ENCODE peak calls at places on chromosomes 5 and 9, in nine cellular contexts. One of them, this sample, is unnamed.

GRCh38 chr5:71836084-71836483 is 117.0 kb downstream of the CARTPT start:
- DNase-seq in head of caudate nucleus: no peak
- DNase-seq in H54: no peak
- DNase-seq in SIG-M5: no peak
- DNase-seq in T follicular helper cell: no peak
- DNase-seq in NCI-H2107: no peak
- DNase-seq in GM10248: no peak
- DNase-seq in activated T-cell treated with anti-CD3 and anti-CD28 coated beads for 4 hours: no peak
- DNase-seq in substantia nigra: no peak
- DNase-seq in this sample: no peak

GRCh38 chr5:169545762-169546161 is 37.8 kb upstream of the SPDL1 start:
- DNase-seq in head of caudate nucleus: no peak
- DNase-seq in H54: peak; percentile 9
- DNase-seq in SIG-M5: no peak
- DNase-seq in T follicular helper cell: no peak
- DNase-seq in NCI-H2107: no peak
- DNase-seq in GM10248: no peak
- DNase-seq in activated T-cell treated with anti-CD3 and anti-CD28 coated beads for 4 hours: no peak
- DNase-seq in substantia nigra: no peak
- DNase-seq in this sample: no peak

GRCh38 chr5:73300520-73301207 is 127.7 kb downstream of the TMEM174 start:
- DNase-seq in head of caudate nucleus: no peak
- DNase-seq in H54: no peak
- DNase-seq in SIG-M5: no peak
- DNase-seq in T follicular helper cell: no peak
- DNase-seq in NCI-H2107: no peak
- DNase-seq in GM10248: no peak
- DNase-seq in activated T-cell treated with anti-CD3 and anti-CD28 coated beads for 4 hours: no peak
- DNase-seq in substantia nigra: no peak
- DNase-seq in this sample: no peak

GRCh38 chr9:109253637-109254284 is 67.1 kb downstream of the EPB41L4B start:
- DNase-seq in head of caudate nucleus: peak; percentile 25
- DNase-seq in H54: peak; percentile 87
- DNase-seq in SIG-M5: no peak
- DNase-seq in T follicular helper cell: no peak
- DNase-seq in NCI-H2107: no peak
- DNase-seq in GM10248: no peak
- DNase-seq in activated T-cell treated with anti-CD3 and anti-CD28 coated beads for 4 hours: no peak
- DNase-seq in substantia nigra: no peak
- DNase-seq in this sample: no peak

GRCh38 chr9:21558627-21559401 is 76.7 kb upstream of the IFNE start:
- DNase-seq in head of caudate nucleus: no peak
- DNase-seq in H54: no peak
- DNase-seq in SIG-M5: no peak
- DNase-seq in T follicular helper cell: no peak
- DNase-seq in NCI-H2107: no peak
- DNase-seq in GM10248: no peak
- DNase-seq in activated T-cell treated with anti-CD3 and anti-CD28 coated beads for 4 hours: no peak
- DNase-seq in substantia nigra: no peak
- DNase-seq in this sample: no peak

GRCh38 chr9:706606-707451 is 134.7 kb upstream of the DMRT1 start:
- DNase-seq in head of caudate nucleus: peak; percentile 70
- DNase-seq in H54: peak; percentile 41
- DNase-seq in SIG-M5: no peak
- DNase-seq in T follicular helper cell: no peak
- DNase-seq in NCI-H2107: no peak
- DNase-seq in GM10248: peak; percentile 41
- DNase-seq in activated T-cell treated with anti-CD3 and anti-CD28 coated beads for 4 hours: peak; percentile 4
- DNase-seq in substantia nigra: peak; percentile 55
- DNase-seq in this sample: no peak

GRCh38 chr5:39256472-39256871 is 37.1 kb upstream of the FYB1 start:
- DNase-seq in head of caudate nucleus: no peak
- DNase-seq in H54: peak; percentile 48
- DNase-seq in SIG-M5: no peak
- DNase-seq in T follicular helper cell: no peak
- DNase-seq in NCI-H2107: no peak
- DNase-seq in GM10248: peak; percentile 20
- DNase-seq in activated T-cell treated with anti-CD3 and anti-CD28 coated beads for 4 hours: no peak
- DNase-seq in substantia nigra: no peak
- DNase-seq in this sample: no peak

GRCh38 chr9:16824545-16825041 is 45.9 kb downstream of the BNC2 start:
- DNase-seq in head of caudate nucleus: no peak
- DNase-seq in H54: no peak
- DNase-seq in SIG-M5: no peak
- DNase-seq in T follicular helper cell: no peak
- DNase-seq in NCI-H2107: no peak
- DNase-seq in GM10248: no peak
- DNase-seq in activated T-cell treated with anti-CD3 and anti-CD28 coated beads for 4 hours: no peak
- DNase-seq in substantia nigra: no peak
- DNase-seq in this sample: no peak

GRCh38 chr5:320524-321232 is 836 bp upstream of the AHRR start:
- DNase-seq in head of caudate nucleus: no peak
- DNase-seq in H54: no peak
- DNase-seq in SIG-M5: no peak
- DNase-seq in T follicular helper cell: no peak
- DNase-seq in NCI-H2107: no peak
- DNase-seq in GM10248: peak; percentile 18
- DNase-seq in activated T-cell treated with anti-CD3 and anti-CD28 coated beads for 4 hours: no peak
- DNase-seq in substantia nigra: no peak
- DNase-seq in this sample: peak; percentile 70

GRCh38 chr9:2385746-2386145 is 235.8 kb upstream of the VLDLR start:
- DNase-seq in head of caudate nucleus: no peak
- DNase-seq in H54: no peak
- DNase-seq in SIG-M5: no peak
- DNase-seq in T follicular helper cell: no peak
- DNase-seq in NCI-H2107: no peak
- DNase-seq in GM10248: no peak
- DNase-seq in activated T-cell treated with anti-CD3 and anti-CD28 coated beads for 4 hours: no peak
- DNase-seq in substantia nigra: no peak
- DNase-seq in this sample: no peak

GRCh38 chr5:149581931-149582768 is 852 bp downstream of the ARHGEF37 start:
- DNase-seq in head of caudate nucleus: peak; percentile 13
- DNase-seq in H54: no peak
- DNase-seq in SIG-M5: no peak
- DNase-seq in T follicular helper cell: no peak
- DNase-seq in NCI-H2107: no peak
- DNase-seq in GM10248: no peak
- DNase-seq in activated T-cell treated with anti-CD3 and anti-CD28 coated beads for 4 hours: no peak
- DNase-seq in substantia nigra: no peak
- DNase-seq in this sample: no peak

GRCh38 chr9:135584934-135585333 is 23.4 kb downstream of the PAEP start:
- DNase-seq in head of caudate nucleus: no peak
- DNase-seq in H54: peak; percentile 59
- DNase-seq in SIG-M5: no peak
- DNase-seq in T follicular helper cell: no peak
- DNase-seq in NCI-H2107: no peak
- DNase-seq in GM10248: no peak
- DNase-seq in activated T-cell treated with anti-CD3 and anti-CD28 coated beads for 4 hours: no peak
- DNase-seq in substantia nigra: no peak
- DNase-seq in this sample: no peak

GRCh38 chr9:105858284-105858683 is 163.9 kb downstream of the TMEM38B start:
- DNase-seq in head of caudate nucleus: no peak
- DNase-seq in H54: no peak
- DNase-seq in SIG-M5: no peak
- DNase-seq in T follicular helper cell: no peak
- DNase-seq in NCI-H2107: no peak
- DNase-seq in GM10248: no peak
- DNase-seq in activated T-cell treated with anti-CD3 and anti-CD28 coated beads for 4 hours: no peak
- DNase-seq in substantia nigra: no peak
- DNase-seq in this sample: no peak

GRCh38 chr9:130110166-130110565 is 56.5 kb downstream of the GPR107 start:
- DNase-seq in head of caudate nucleus: no peak
- DNase-seq in H54: no peak
- DNase-seq in SIG-M5: no peak
- DNase-seq in T follicular helper cell: no peak
- DNase-seq in NCI-H2107: no peak
- DNase-seq in GM10248: no peak
- DNase-seq in activated T-cell treated with anti-CD3 and anti-CD28 coated beads for 4 hours: no peak
- DNase-seq in substantia nigra: no peak
- DNase-seq in this sample: no peak

GRCh38 chr9:79706512-79706911 is 134.7 kb downstream of the TLE4 start:
- DNase-seq in head of caudate nucleus: no peak
- DNase-seq in H54: no peak
- DNase-seq in SIG-M5: no peak
- DNase-seq in T follicular helper cell: no peak
- DNase-seq in NCI-H2107: no peak
- DNase-seq in GM10248: no peak
- DNase-seq in activated T-cell treated with anti-CD3 and anti-CD28 coated beads for 4 hours: no peak
- DNase-seq in substantia nigra: no peak
- DNase-seq in this sample: no peak

GRCh38 chr9:105694848-105695581 is 674 bp downstream of the TMEM38B start:
- DNase-seq in head of caudate nucleus: peak; percentile 66
- DNase-seq in H54: peak; percentile 76
- DNase-seq in SIG-M5: peak; percentile 27
- DNase-seq in T follicular helper cell: peak; percentile 19
- DNase-seq in NCI-H2107: peak; percentile 5
- DNase-seq in GM10248: peak; percentile 68
- DNase-seq in activated T-cell treated with anti-CD3 and anti-CD28 coated beads for 4 hours: peak; percentile 31
- DNase-seq in substantia nigra: peak; percentile 54
- DNase-seq in this sample: peak; percentile 64

GRCh38 chr9:124220551-124221451 is 36.9 kb upstream of the NEK6 start:
- DNase-seq in head of caudate nucleus: no peak
- DNase-seq in H54: peak; percentile 71
- DNase-seq in SIG-M5: no peak
- DNase-seq in T follicular helper cell: no peak
- DNase-seq in NCI-H2107: no peak
- DNase-seq in GM10248: no peak
- DNase-seq in activated T-cell treated with anti-CD3 and anti-CD28 coated beads for 4 hours: no peak
- DNase-seq in substantia nigra: peak; percentile 14
- DNase-seq in this sample: no peak

GRCh38 chr9:37787059-37787458 is 2.2 kb upstream of the EXOSC3 start:
- DNase-seq in head of caudate nucleus: no peak
- DNase-seq in H54: no peak
- DNase-seq in SIG-M5: no peak
- DNase-seq in T follicular helper cell: no peak
- DNase-seq in NCI-H2107: no peak
- DNase-seq in GM10248: no peak
- DNase-seq in activated T-cell treated with anti-CD3 and anti-CD28 coated beads for 4 hours: no peak
- DNase-seq in substantia nigra: no peak
- DNase-seq in this sample: no peak

GRCh38 chr9:115018547-115019435 is 88.4 kb upstream of the TNFSF8 start:
- DNase-seq in head of caudate nucleus: no peak
- DNase-seq in H54: no peak
- DNase-seq in SIG-M5: no peak
- DNase-seq in T follicular helper cell: no peak
- DNase-seq in NCI-H2107: no peak
- DNase-seq in GM10248: no peak
- DNase-seq in activated T-cell treated with anti-CD3 and anti-CD28 coated beads for 4 hours: no peak
- DNase-seq in substantia nigra: no peak
- DNase-seq in this sample: no peak

GRCh38 chr9:133557581-133557980 is 23.1 kb downstream of the ADAMTSL2 start:
- DNase-seq in head of caudate nucleus: no peak
- DNase-seq in H54: no peak
- DNase-seq in SIG-M5: no peak
- DNase-seq in T follicular helper cell: no peak
- DNase-seq in NCI-H2107: no peak
- DNase-seq in GM10248: no peak
- DNase-seq in activated T-cell treated with anti-CD3 and anti-CD28 coated beads for 4 hours: no peak
- DNase-seq in substantia nigra: no peak
- DNase-seq in this sample: no peak

GRCh38 chr5:164341056-164341619 is 835.7 kb downstream of the MAT2B start:
- DNase-seq in head of caudate nucleus: no peak
- DNase-seq in H54: no peak
- DNase-seq in SIG-M5: no peak
- DNase-seq in T follicular helper cell: no peak
- DNase-seq in NCI-H2107: no peak
- DNase-seq in GM10248: no peak
- DNase-seq in activated T-cell treated with anti-CD3 and anti-CD28 coated beads for 4 hours: no peak
- DNase-seq in substantia nigra: no peak
- DNase-seq in this sample: no peak

GRCh38 chr5:159240301-159240870 is 22.7 kb upstream of the UBLCP1 start:
- DNase-seq in head of caudate nucleus: no peak
- DNase-seq in H54: peak; percentile 38
- DNase-seq in SIG-M5: no peak
- DNase-seq in T follicular helper cell: no peak
- DNase-seq in NCI-H2107: no peak
- DNase-seq in GM10248: no peak
- DNase-seq in activated T-cell treated with anti-CD3 and anti-CD28 coated beads for 4 hours: no peak
- DNase-seq in substantia nigra: no peak
- DNase-seq in this sample: no peak

GRCh38 chr9:89408628-89409101 is 89.2 kb downstream of the SEMA4D start:
- DNase-seq in head of caudate nucleus: no peak
- DNase-seq in H54: no peak
- DNase-seq in SIG-M5: no peak
- DNase-seq in T follicular helper cell: peak; percentile 63
- DNase-seq in NCI-H2107: no peak
- DNase-seq in GM10248: no peak
- DNase-seq in activated T-cell treated with anti-CD3 and anti-CD28 coated beads for 4 hours: peak; percentile 48
- DNase-seq in substantia nigra: peak; percentile 31
- DNase-seq in this sample: no peak

GRCh38 chr9:31848505-31849285 is 535.7 kb upstream of the ACO1 start:
- DNase-seq in head of caudate nucleus: no peak
- DNase-seq in H54: peak; percentile 17
- DNase-seq in SIG-M5: no peak
- DNase-seq in T follicular helper cell: no peak
- DNase-seq in NCI-H2107: no peak
- DNase-seq in GM10248: no peak
- DNase-seq in activated T-cell treated with anti-CD3 and anti-CD28 coated beads for 4 hours: no peak
- DNase-seq in substantia nigra: no peak
- DNase-seq in this sample: no peak